ENCODE peak calls at places on chromosomes 1 and 21, in eight cellular contexts. One of them, this sample, is unnamed.

GRCh38 chr1:47755368-47755990 is 241.7 kb downstream of the TRABD2B start:
- DNase-seq in upper lobe of right lung: no peak
- DNase-seq in heart right ventricle: no peak
- DNase-seq in suprapubic skin: no peak
- DNase-seq in tibial nerve: no peak
- DNase-seq in IMR-90: no peak
- DNase-seq in HL-60: peak; percentile 18
- DNase-seq in PC-9: peak; percentile 21
- DNase-seq in this sample: peak; percentile 21

GRCh38 chr1:161251579-161251978 is 7.0 kb upstream of the PCP4L1 start:
- DNase-seq in upper lobe of right lung: peak; percentile 25
- DNase-seq in tibial nerve: no peak
- DNase-seq in heart right ventricle: no peak
- DNase-seq in suprapubic skin: no peak
- DNase-seq in HL-60: no peak
- DNase-seq in IMR-90: no peak
- DNase-seq in PC-9: no peak
- DNase-seq in this sample: no peak

GRCh38 chr1:171965802-171966201 is 124.5 kb downstream of the DNM3 start:
- DNase-seq in IMR-90: peak; percentile 55
- DNase-seq in HL-60: no peak
- DNase-seq in heart right ventricle: no peak
- DNase-seq in upper lobe of right lung: no peak
- DNase-seq in tibial nerve: no peak
- DNase-seq in suprapubic skin: no peak
- DNase-seq in PC-9: no peak
- DNase-seq in this sample: no peak

GRCh38 chr1:33435096-33435820 is 4.4 kb upstream of the PHC2 start:
- DNase-seq in suprapubic skin: no peak
- DNase-seq in HL-60: no peak
- DNase-seq in upper lobe of right lung: no peak
- DNase-seq in heart right ventricle: no peak
- DNase-seq in tibial nerve: no peak
- DNase-seq in IMR-90: peak; percentile 85
- DNase-seq in PC-9: no peak
- DNase-seq in this sample: no peak

GRCh38 chr21:21183092-21183491 is 184.9 kb downstream of the NCAM2 start:
- DNase-seq in IMR-90: peak; percentile 17
- DNase-seq in HL-60: no peak
- DNase-seq in PC-9: no peak
- DNase-seq in tibial nerve: no peak
- DNase-seq in upper lobe of right lung: no peak
- DNase-seq in suprapubic skin: no peak
- DNase-seq in heart right ventricle: no peak
- DNase-seq in this sample: no peak

GRCh38 chr1:107570768-107571167 is 394.2 kb downstream of the VAV3 start:
- DNase-seq in upper lobe of right lung: no peak
- DNase-seq in suprapubic skin: no peak
- DNase-seq in tibial nerve: no peak
- DNase-seq in IMR-90: no peak
- DNase-seq in PC-9: no peak
- DNase-seq in HL-60: no peak
- DNase-seq in heart right ventricle: no peak
- DNase-seq in this sample: no peak

GRCh38 chr21:32813265-32813903 is 41.8 kb upstream of the PAXBP1 start:
- DNase-seq in heart right ventricle: no peak
- DNase-seq in upper lobe of right lung: no peak
- DNase-seq in HL-60: no peak
- DNase-seq in suprapubic skin: no peak
- DNase-seq in PC-9: no peak
- DNase-seq in tibial nerve: no peak
- DNase-seq in IMR-90: no peak
- DNase-seq in this sample: no peak

GRCh38 chr1:154590756-154591155 is 17.2 kb downstream of the ADAR start:
- DNase-seq in heart right ventricle: no peak
- DNase-seq in HL-60: no peak
- DNase-seq in tibial nerve: no peak
- DNase-seq in IMR-90: peak; percentile 68
- DNase-seq in upper lobe of right lung: no peak
- DNase-seq in suprapubic skin: no peak
- DNase-seq in PC-9: no peak
- DNase-seq in this sample: no peak

GRCh38 chr1:9292361-9293240 is at the start of gene SPSB1:
- DNase-seq in HL-60: peak; percentile 41
- DNase-seq in upper lobe of right lung: peak; percentile 87
- DNase-seq in PC-9: peak; percentile 54
- DNase-seq in suprapubic skin: peak; percentile 85
- DNase-seq in heart right ventricle: peak; percentile 74
- DNase-seq in IMR-90: peak; percentile 78
- DNase-seq in tibial nerve: peak; percentile 59
- DNase-seq in this sample: peak; percentile 52

GRCh38 chr1:227729881-227730629 is 5.0 kb downstream of the JMJD4 start:
- DNase-seq in IMR-90: peak; percentile 64
- DNase-seq in suprapubic skin: no peak
- DNase-seq in upper lobe of right lung: no peak
- DNase-seq in PC-9: peak; percentile 62
- DNase-seq in tibial nerve: peak; percentile 64
- DNase-seq in heart right ventricle: no peak
- DNase-seq in HL-60: no peak
- DNase-seq in this sample: peak; percentile 21

GRCh38 chr1:65844990-65845757 is 52.5 kb downstream of the PDE4B start:
- DNase-seq in suprapubic skin: no peak
- DNase-seq in HL-60: no peak
- DNase-seq in upper lobe of right lung: no peak
- DNase-seq in PC-9: no peak
- DNase-seq in tibial nerve: no peak
- DNase-seq in heart right ventricle: no peak
- DNase-seq in IMR-90: no peak
- DNase-seq in this sample: no peak

GRCh38 chr1:27149084-27149483 is 5.8 kb downstream of the SLC9A1 start:
- DNase-seq in upper lobe of right lung: no peak
- DNase-seq in heart right ventricle: no peak
- DNase-seq in IMR-90: no peak
- DNase-seq in suprapubic skin: no peak
- DNase-seq in tibial nerve: no peak
- DNase-seq in HL-60: no peak
- DNase-seq in PC-9: no peak
- DNase-seq in this sample: no peak

GRCh38 chr1:17984510-17985085 is 123.0 kb upstream of the IGSF21 start:
- DNase-seq in upper lobe of right lung: peak; percentile 33
- DNase-seq in suprapubic skin: no peak
- DNase-seq in tibial nerve: peak; percentile 25
- DNase-seq in heart right ventricle: no peak
- DNase-seq in IMR-90: no peak
- DNase-seq in PC-9: no peak
- DNase-seq in HL-60: no peak
- DNase-seq in this sample: no peak

GRCh38 chr1:20290624-20291597 is at the start of gene VWA5B1:
- DNase-seq in PC-9: no peak
- DNase-seq in HL-60: no peak
- DNase-seq in tibial nerve: no peak
- DNase-seq in upper lobe of right lung: no peak
- DNase-seq in IMR-90: no peak
- DNase-seq in suprapubic skin: no peak
- DNase-seq in heart right ventricle: no peak
- DNase-seq in this sample: no peak

DNA sequence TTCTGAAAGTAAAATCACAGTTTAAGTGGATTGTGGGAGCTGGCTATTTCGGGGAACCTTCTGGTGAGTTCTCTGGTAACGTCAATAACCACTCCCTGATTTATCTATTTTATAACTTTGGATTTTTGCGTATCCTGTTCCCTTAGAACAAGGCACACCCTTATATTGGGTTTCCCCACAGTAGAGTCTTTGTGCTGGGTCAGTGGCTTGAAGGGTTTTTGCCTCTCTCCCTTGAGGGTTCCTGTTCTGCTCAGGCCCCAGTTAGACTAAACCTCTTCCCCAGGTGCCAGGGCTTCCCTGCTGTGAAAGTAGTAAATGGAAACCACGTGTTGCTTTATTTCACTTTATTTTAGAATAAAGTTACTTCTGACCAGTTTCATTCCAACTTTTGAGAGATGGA is 21.4 kb downstream of the CCN1 start:
- DNase-seq in IMR-90: no peak
- DNase-seq in tibial nerve: no peak
- DNase-seq in heart right ventricle: no peak
- DNase-seq in suprapubic skin: no peak
- DNase-seq in HL-60: no peak
- DNase-seq in upper lobe of right lung: no peak
- DNase-seq in PC-9: no peak
- DNase-seq in this sample: no peak
- H3K4me3 ChIP-seq in IMR-90: no peak overlapping the region
- H3K4me3 ChIP-seq in tibial nerve: no peak overlapping the region
- H3K4me3 ChIP-seq in heart right ventricle: no peak overlapping the region
- H3K4me3 ChIP-seq in suprapubic skin: no peak overlapping the region
- H3K4me3 ChIP-seq in HL-60: no peak overlapping the region
- H3K4me3 ChIP-seq in upper lobe of right lung: no peak overlapping the region
- H3K4me3 ChIP-seq in PC-9: no peak overlapping the region
- H3K4me3 ChIP-seq in this sample: no peak overlapping the region

GRCh38 chr1:24991242-24992037 is 61.4 kb upstream of the RUNX3 start:
- DNase-seq in HL-60: no peak
- DNase-seq in heart right ventricle: no peak
- DNase-seq in upper lobe of right lung: no peak
- DNase-seq in PC-9: no peak
- DNase-seq in suprapubic skin: no peak
- DNase-seq in tibial nerve: no peak
- DNase-seq in IMR-90: no peak
- DNase-seq in this sample: peak; percentile 52
- H3K27ac ChIP-seq in HL-60: no peak overlapping the region
- H3K27ac ChIP-seq in heart right ventricle: no peak overlapping the region
- H3K27ac ChIP-seq in upper lobe of right lung: peak overlapping the region; percentile 8
- H3K27ac ChIP-seq in PC-9: no peak overlapping the region
- H3K27ac ChIP-seq in suprapubic skin: no peak overlapping the region
- H3K27ac ChIP-seq in tibial nerve: peak overlapping the region; percentile 19
- H3K27ac ChIP-seq in IMR-90: no peak overlapping the region
- H3K27ac ChIP-seq in this sample: no peak overlapping the region

GRCh38 chr21:34667761-34668160 is 1.0 kb upstream of the CLIC6 start:
- DNase-seq in IMR-90: no peak
- DNase-seq in heart right ventricle: no peak
- DNase-seq in PC-9: no peak
- DNase-seq in suprapubic skin: no peak
- DNase-seq in upper lobe of right lung: no peak
- DNase-seq in tibial nerve: no peak
- DNase-seq in HL-60: no peak
- DNase-seq in this sample: no peak

GRCh38 chr21:34668803-34669148 is at the start of gene CLIC6:
- DNase-seq in heart right ventricle: no peak
- DNase-seq in tibial nerve: peak; percentile 62
- DNase-seq in PC-9: no peak
- DNase-seq in suprapubic skin: peak; percentile 82
- DNase-seq in upper lobe of right lung: peak; percentile 76
- DNase-seq in HL-60: no peak
- DNase-seq in IMR-90: no peak
- DNase-seq in this sample: no peak

GRCh38 chr21:34670220-34670961 is 1.6 kb downstream of the CLIC6 start:
- DNase-seq in suprapubic skin: no peak
- DNase-seq in upper lobe of right lung: peak; percentile 72
- DNase-seq in PC-9: no peak
- DNase-seq in IMR-90: no peak
- DNase-seq in HL-60: no peak
- DNase-seq in tibial nerve: no peak
- DNase-seq in heart right ventricle: no peak
- DNase-seq in this sample: no peak

GRCh38 chr21:34670962-34671348 is 2.2 kb downstream of the CLIC6 start:
- DNase-seq in HL-60: no peak
- DNase-seq in tibial nerve: no peak
- DNase-seq in heart right ventricle: no peak
- DNase-seq in IMR-90: no peak
- DNase-seq in upper lobe of right lung: no peak
- DNase-seq in PC-9: no peak
- DNase-seq in suprapubic skin: no peak
- DNase-seq in this sample: no peak

DNA sequence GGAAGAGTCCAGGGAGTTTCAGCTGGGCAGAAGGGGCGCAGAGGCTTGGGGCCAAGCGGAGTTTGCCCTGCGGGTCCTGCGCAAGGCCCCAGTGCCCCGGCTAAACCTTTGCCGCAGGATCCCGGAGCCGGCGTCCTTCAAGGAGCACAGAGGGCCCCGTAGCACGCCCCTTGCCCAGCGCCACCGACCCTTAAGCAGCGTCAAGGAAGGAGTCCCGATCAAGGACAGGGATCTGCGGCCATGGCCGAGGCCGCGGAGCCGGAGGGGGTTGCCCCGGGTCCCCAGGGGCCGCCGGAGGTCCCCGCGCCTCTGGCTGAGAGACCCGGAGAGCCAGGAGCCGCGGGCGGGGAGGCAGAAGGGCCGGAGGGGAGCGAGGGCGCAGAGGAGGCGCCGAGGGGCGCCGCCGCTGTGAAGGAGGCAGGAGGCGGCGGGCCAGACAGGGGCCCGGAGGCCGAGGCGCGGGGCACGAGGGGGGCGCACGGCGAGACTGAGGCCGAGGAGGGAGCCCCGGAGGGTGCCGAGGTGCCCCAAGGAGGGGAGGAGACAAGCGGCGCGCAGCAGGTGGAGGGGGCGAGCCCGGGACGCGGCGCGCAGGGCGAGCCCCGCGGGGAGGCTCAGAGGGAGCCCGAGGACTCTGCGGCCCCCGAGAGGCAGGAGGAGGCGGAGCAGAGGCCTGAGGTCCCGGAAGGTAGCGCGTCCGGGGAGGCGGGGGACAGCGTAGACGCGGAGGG is 520 bp downstream of the CLIC6 start:
- DNase-seq in upper lobe of right lung: peak; percentile 81
- DNase-seq in HL-60: no peak
- DNase-seq in PC-9: no peak
- DNase-seq in tibial nerve: no peak
- DNase-seq in IMR-90: no peak
- DNase-seq in suprapubic skin: peak; percentile 69
- DNase-seq in heart right ventricle: no peak
- DNase-seq in this sample: no peak
- H3K27me3 ChIP-seq in upper lobe of right lung: peaks cover 29% of the 10 kb centered on the region
- H3K27me3 ChIP-seq in HL-60: peaks cover 55% of the 10 kb centered on the region
- H3K27me3 ChIP-seq in PC-9: peaks cover 22% of the 10 kb centered on the region
- H3K27me3 ChIP-seq in tibial nerve: no peaks in the 10 kb centered on the region
- H3K27me3 ChIP-seq in IMR-90: peaks cover 85% of the 10 kb centered on the region
- H3K27me3 ChIP-seq in suprapubic skin: peaks cover 52% of the 10 kb centered on the region
- H3K27me3 ChIP-seq in heart right ventricle: peaks cover 17% of the 10 kb centered on the region
- H3K27me3 ChIP-seq in this sample: peaks cover 6% of the 10 kb centered on the region

DNA sequence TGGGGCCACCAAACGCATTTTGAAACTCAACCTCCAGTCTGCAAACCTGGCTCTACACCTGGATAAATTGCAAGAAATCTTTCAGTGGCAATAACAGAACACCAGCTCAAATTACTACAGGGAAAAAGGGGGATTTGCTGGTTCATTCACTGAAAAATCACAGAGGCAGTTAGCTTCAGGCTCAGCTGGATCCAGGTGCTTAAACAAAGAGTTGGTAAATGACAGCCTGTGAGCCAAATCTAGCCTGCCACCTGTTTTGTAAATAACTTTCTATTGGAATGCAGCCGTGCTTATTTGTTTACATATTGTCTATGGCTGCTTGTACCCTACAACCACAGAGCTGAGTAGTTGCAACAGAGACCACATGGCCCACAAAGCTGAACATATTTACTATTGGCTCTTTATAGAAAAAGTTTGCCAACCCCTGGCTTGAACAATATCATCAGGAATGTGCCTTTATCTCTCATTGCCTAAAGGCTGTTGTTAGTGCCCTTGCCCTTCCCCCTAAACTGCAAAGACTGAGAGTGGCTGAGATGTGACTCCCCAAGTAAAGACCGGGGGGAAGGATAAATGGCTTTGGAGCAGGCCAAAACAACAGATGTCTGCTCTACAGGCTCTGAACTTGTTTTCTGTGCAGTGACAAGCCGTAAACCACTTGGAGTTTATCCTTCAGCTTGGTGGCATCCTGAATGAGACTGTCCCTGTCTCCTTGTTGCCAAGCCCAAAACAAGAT is 21.5 kb upstream of the PTPRF start:
- DNase-seq in suprapubic skin: no peak
- DNase-seq in IMR-90: no peak
- DNase-seq in heart right ventricle: no peak
- DNase-seq in PC-9: peak; percentile 36
- DNase-seq in HL-60: no peak
- DNase-seq in upper lobe of right lung: no peak
- DNase-seq in tibial nerve: no peak
- DNase-seq in this sample: no peak
- H3K4me3 ChIP-seq in suprapubic skin: no peak overlapping the region
- H3K4me3 ChIP-seq in IMR-90: no peak overlapping the region
- H3K4me3 ChIP-seq in heart right ventricle: no peak overlapping the region
- H3K4me3 ChIP-seq in PC-9: peak overlapping the region; percentile 37
- H3K4me3 ChIP-seq in HL-60: no peak overlapping the region
- H3K4me3 ChIP-seq in upper lobe of right lung: no peak overlapping the region
- H3K4me3 ChIP-seq in tibial nerve: no peak overlapping the region
- H3K4me3 ChIP-seq in this sample: no peak overlapping the region